ENCODE peak calls at places on chromosomes 16 and 17, in ten cellular contexts. U is A549; F is CD8-positive, alpha-beta T cell; E is right lobe of liver; Z is heart right ventricle; H is tibial artery; B is tibial nerve; V is cardiac muscle cell; K is endodermal cell; L is HCT116. C is an unnamed sample.

GRCh38 chr17:64504769-64505319 is 1.2 kb downstream of the DDX5 start:
- DNase-seq in U (no peak), F (no peak), E (no peak), Z (no peak), H (no peak), B (no peak), V (peak), K (no peak), L (no peak), C (no peak)

GRCh38 chr16:24723663-24724062 is 5.8 kb upstream of the TNRC6A start:
- DNase-seq in U (no peak), F (no peak), E (no peak), Z (no peak), H (no peak), B (no peak), V (no peak), K (no peak), L (no peak), C (peak)

GRCh38 chr16:51816929-51817328 is 665.9 kb upstream of the SALL1 start:
- DNase-seq in U (no peak), F (no peak), E (no peak), Z (no peak), H (no peak), B (no peak), V (peak), K (no peak), L (no peak), C (peak)

GRCh38 chr16:593406-593805 is 3.5 kb downstream of the RAB40C start:
- DNase-seq in U (no peak), F (no peak), E (no peak), Z (no peak), H (no peak), B (no peak), V (no peak), K (no peak), L (no peak), C (no peak)

GRCh38 chr17:6231886-6232767 is 161.9 kb downstream of the WSCD1 start:
- DNase-seq in U (peak), F (no peak), E (no peak), Z (no peak), H (no peak), B (no peak), V (peak), K (peak), L (no peak), C (peak)

GRCh38 chr17:42673266-42673884 is 3.4 kb downstream of the PLEKHH3 start:
- DNase-seq in U (no peak), F (no peak), E (no peak), Z (no peak), H (peak), B (no peak), V (no peak), K (no peak), L (no peak), C (no peak)

GRCh38 chr17:27669136-27669535 is 38.1 kb downstream of the LGALS9 start:
- DNase-seq in U (no peak), F (no peak), E (peak), Z (no peak), H (no peak), B (no peak), V (no peak), K (peak), L (no peak), C (no peak)

GRCh38 chr16:4028144-4028543 is 88.1 kb downstream of the ADCY9 start:
- DNase-seq in U (no peak), F (no peak), E (no peak), Z (no peak), H (no peak), B (no peak), V (no peak), K (no peak), L (no peak), C (no peak)

GRCh38 chr16:10385725-10386516 is at the start of gene ATF7IP2:
- DNase-seq in U (peak), F (peak), E (peak), Z (peak), H (peak), B (peak), V (peak), K (peak), L (peak), C (peak)

GRCh38 chr16:56824335-56824734 is 40.7 kb upstream of the SLC12A3 start:
- DNase-seq in U (peak), F (no peak), E (no peak), Z (no peak), H (no peak), B (no peak), V (no peak), K (no peak), L (no peak), C (peak)

GRCh38 chr16:56972403-56972802 is 10.7 kb downstream of the CETP start:
- DNase-seq in U (no peak), F (no peak), E (no peak), Z (no peak), H (no peak), B (no peak), V (no peak), K (no peak), L (no peak), C (no peak)

GRCh38 chr16:66517586-66518263 is 32.2 kb downstream of the TK2 start:
- DNase-seq in U (no peak), F (no peak), E (no peak), Z (no peak), H (no peak), B (no peak), V (no peak), K (peak), L (no peak), C (no peak)

GRCh38 chr16:84340305-84341040 is 27.9 kb upstream of the ATP2C2 start:
- DNase-seq in U (peak), F (no peak), E (peak), Z (no peak), H (no peak), B (no peak), V (peak), K (no peak), L (no peak), C (peak)

GRCh38 chr17:37138726-37139125 is 190.0 kb downstream of the AATF start:
- DNase-seq in U (no peak), F (no peak), E (no peak), Z (no peak), H (no peak), B (no peak), V (no peak), K (no peak), L (no peak), C (no peak)

GRCh38 chr17:7355053-7355452 is at the start of gene TMEM95:
- DNase-seq in U (no peak), F (no peak), E (no peak), Z (peak), H (no peak), B (no peak), V (no peak), K (no peak), L (no peak), C (no peak)

GRCh38 chr16:83402969-83403368 is 404.8 kb upstream of the HSBP1 start:
- DNase-seq in U (no peak), F (no peak), E (no peak), Z (no peak), H (no peak), B (no peak), V (peak), K (no peak), L (no peak), C (peak)

GRCh38 chr17:28675485-28675884 is 13.5 kb downstream of the SUPT6H start:
- DNase-seq in U (no peak), F (no peak), E (no peak), Z (no peak), H (no peak), B (no peak), V (no peak), K (no peak), L (no peak), C (no peak)

GRCh38 chr17:44363613-44364159 is at the start of gene FAM171A2:
- DNase-seq in U (peak), F (peak), E (peak), Z (peak), H (peak), B (no peak), V (peak), K (peak), L (no peak), C (peak)

GRCh38 chr17:58083491-58084316 is 485 bp downstream of the DYNLL2 start:
- DNase-seq in U (peak), F (peak), E (peak), Z (peak), H (peak), B (no peak), V (peak), K (peak), L (no peak), C (peak)

GRCh38 chr16:17368511-17368910 is 102.2 kb downstream of the XYLT1 start:
- DNase-seq in U (no peak), F (no peak), E (no peak), Z (no peak), H (no peak), B (no peak), V (no peak), K (no peak), L (no peak), C (no peak)

GRCh38 chr16:17371014-17371296 is 99.8 kb downstream of the XYLT1 start:
- DNase-seq in U (no peak), F (no peak), E (no peak), Z (no peak), H (no peak), B (no peak), V (no peak), K (no peak), L (no peak), C (no peak)

GRCh38 chr16:17369441-17369951 is 101.3 kb downstream of the XYLT1 start:
- DNase-seq in U (no peak), F (peak), E (peak), Z (peak), H (peak), B (peak), V (peak), K (no peak), L (no peak), C (no peak)

GRCh38 chr16:17368951-17369350 is 101.8 kb downstream of the XYLT1 start:
- DNase-seq in U (no peak), F (peak), E (no peak), Z (no peak), H (no peak), B (no peak), V (no peak), K (no peak), L (no peak), C (no peak)

GRCh38 chr16:17370233-17371013 is 100.3 kb downstream of the XYLT1 start:
- DNase-seq in U (no peak), F (no peak), E (no peak), Z (no peak), H (no peak), B (no peak), V (peak), K (no peak), L (no peak), C (no peak)
- H3K4me3 ChIP-seq in U (no peak), F (peak), E (no peak), Z (no peak), H (no peak), B (no peak), V (no peak), K (no peak), L (no peak), C (no peak)

GRCh38 chr16:68033101-68033500 is 10.0 kb downstream of the DUS2 start:
- DNase-seq in U (no peak), F (no peak), E (no peak), Z (no peak), H (no peak), B (no peak), V (no peak), K (no peak), L (no peak), C (no peak)
- TF ChIP-seq CTCF in U (no peak), F (no peak), E (no peak), Z (no peak), H (no peak), B (no peak), V (no peak), K (no peak), L (no peak), C (no peak)

DNA sequence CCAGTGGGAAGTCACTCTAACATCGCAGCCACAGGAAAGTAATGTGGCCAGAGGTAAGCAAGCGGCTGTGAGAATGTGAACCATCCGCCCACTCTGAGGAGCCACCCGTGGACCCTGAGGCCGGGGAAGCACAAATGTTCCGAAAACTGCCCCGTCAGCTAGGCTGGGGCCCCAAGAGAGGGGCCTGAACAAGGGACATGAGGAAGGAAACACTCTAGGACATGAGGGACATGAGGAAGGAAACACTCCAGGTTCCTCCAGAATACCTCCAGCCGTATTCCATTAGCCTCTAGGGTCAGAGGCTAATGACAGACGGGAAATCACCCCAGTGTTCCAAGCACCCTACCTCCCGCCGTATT is 317 bp downstream of the TEFM start:
- DNase-seq in U (peak), F (peak), E (no peak), Z (no peak), H (no peak), B (no peak), V (peak), K (no peak), L (peak), C (no peak)
- H3K4me3 ChIP-seq in U (peak), F (peak), E (peak), Z (peak), H (peak), B (peak), V (peak), K (peak), L (peak), C (peak)

DNA sequence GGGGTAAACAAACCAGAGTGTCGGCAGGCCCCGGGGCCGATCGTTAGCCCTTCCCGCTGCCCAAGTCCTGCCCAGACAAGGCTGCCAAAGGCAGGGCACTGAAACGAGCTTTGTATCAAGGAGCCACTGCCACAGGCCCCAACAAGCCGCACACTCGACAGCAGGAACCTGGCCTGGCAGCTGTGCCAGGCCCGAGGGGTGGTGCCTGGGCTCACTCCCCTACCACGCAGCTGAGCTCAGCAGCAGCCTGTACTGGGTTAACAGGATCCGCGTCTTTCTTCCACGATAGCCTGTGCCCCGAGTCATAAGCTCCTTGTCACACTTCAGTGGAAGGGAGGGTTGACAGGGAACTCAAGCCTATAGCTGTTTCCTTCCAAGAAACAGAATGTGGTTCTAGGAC is 87.9 kb downstream of the ABR start:
- DNase-seq in U (no peak), F (no peak), E (no peak), Z (no peak), H (no peak), B (no peak), V (no peak), K (no peak), L (no peak), C (no peak)
- TF ChIP-seq CTCF in U (no peak), F (no peak), E (no peak), Z (no peak), H (no peak), B (no peak), V (no peak), K (no peak), L (no peak), C (no peak)

GRCh38 chr17:19650826-19651225 is 2.3 kb downstream of the ALDH3A2 start:
- DNase-seq in U (no peak), F (no peak), E (no peak), Z (no peak), H (no peak), B (no peak), V (no peak), K (no peak), L (no peak), C (no peak)
- H3K4me3 ChIP-seq in U (peak), F (no peak), E (peak), Z (no peak), H (peak), B (no peak), V (no peak), K (peak), L (no peak), C (no peak)

GRCh38 chr17:17057057-17057551 is 14.8 kb downstream of the MPRIP start:
- DNase-seq in U (no peak), F (no peak), E (no peak), Z (no peak), H (peak), B (no peak), V (no peak), K (peak), L (no peak), C (no peak)

GRCh38 chr17:17056167-17056562 is 13.9 kb downstream of the MPRIP start:
- DNase-seq in U (no peak), F (no peak), E (no peak), Z (no peak), H (peak), B (no peak), V (no peak), K (no peak), L (no peak), C (no peak)

GRCh38 chr17:17059301-17059890 is 17.1 kb downstream of the MPRIP start:
- DNase-seq in U (no peak), F (no peak), E (no peak), Z (no peak), H (peak), B (no peak), V (no peak), K (peak), L (no peak), C (no peak)

GRCh38 chr17:17060001-17060929 is 18.0 kb downstream of the MPRIP start:
- DNase-seq in U (no peak), F (no peak), E (no peak), Z (no peak), H (peak), B (no peak), V (no peak), K (peak), L (no peak), C (no peak)

GRCh38 chr17:17058304-17058703 is 16.0 kb downstream of the MPRIP start:
- DNase-seq in U (no peak), F (no peak), E (no peak), Z (no peak), H (peak), B (no peak), V (no peak), K (peak), L (no peak), C (no peak)
- TF ChIP-seq CTCF in U (no peak), F (no peak), E (no peak), Z (no peak), H (no peak), B (no peak), V (no peak), K (no peak), L (no peak), C (no peak)

GRCh38 chr17:82148997-82149396 is 51.0 kb upstream of the FASN start:
- DNase-seq in U (no peak), F (no peak), E (no peak), Z (no peak), H (no peak), B (no peak), V (no peak), K (no peak), L (no peak), C (no peak)

GRCh38 chr17:82148011-82148410 is 50.0 kb upstream of the FASN start:
- DNase-seq in U (no peak), F (no peak), E (no peak), Z (no peak), H (no peak), B (no peak), V (no peak), K (no peak), L (no peak), C (no peak)

GRCh38 chr17:82143333-82143732 is 45.3 kb upstream of the FASN start:
- DNase-seq in U (no peak), F (no peak), E (no peak), Z (no peak), H (no peak), B (no peak), V (no peak), K (no peak), L (no peak), C (no peak)

GRCh38 chr17:82146663-82147654 is 48.9 kb upstream of the FASN start:
- DNase-seq in U (no peak), F (no peak), E (no peak), Z (no peak), H (no peak), B (no peak), V (no peak), K (no peak), L (no peak), C (no peak)

GRCh38 chr17:82145550-82146165 is 47.6 kb upstream of the FASN start:
- DNase-seq in U (no peak), F (no peak), E (no peak), Z (no peak), H (no peak), B (no peak), V (no peak), K (no peak), L (no peak), C (no peak)
- H3K4me3 ChIP-seq in U (no peak), F (no peak), E (no peak), Z (no peak), H (no peak), B (no peak), V (no peak), K (no peak), L (no peak), C (no peak)